ENCODE peak calls at places on chromosomes 12 and 14, in ten cellular contexts. One of them, this sample, is unnamed.

GRCh38 chr14:90999299-90999698 is 61.1 kb downstream of the RPS6KA5 start:
- DNase-seq in fibroblast of mammary gland: no peak
- DNase-seq in mucosa of descending colon: no peak
- DNase-seq in heart right ventricle: no peak
- DNase-seq in endothelial cell: no peak
- DNase-seq in progenitor cell of endocrine pancreas: no peak
- DNase-seq in cardiac muscle cell: no peak
- DNase-seq in suprapubic skin: no peak
- DNase-seq in A549: no peak
- DNase-seq in AG10803: no peak
- DNase-seq in this sample: no peak

GRCh38 chr14:99524804-99525698 is 43.8 kb downstream of the CCNK start:
- DNase-seq in fibroblast of mammary gland: peak; percentile 48
- DNase-seq in mucosa of descending colon: peak; percentile 47
- DNase-seq in heart right ventricle: no peak
- DNase-seq in endothelial cell: no peak
- DNase-seq in progenitor cell of endocrine pancreas: no peak
- DNase-seq in cardiac muscle cell: peak; percentile 43
- DNase-seq in suprapubic skin: no peak
- DNase-seq in A549: peak; percentile 64
- DNase-seq in AG10803: peak; percentile 48
- DNase-seq in this sample: no peak

GRCh38 chr14:23052182-23052623 is 5.1 kb downstream of the CDH24 start:
- DNase-seq in fibroblast of mammary gland: no peak
- DNase-seq in mucosa of descending colon: no peak
- DNase-seq in heart right ventricle: no peak
- DNase-seq in endothelial cell: no peak
- DNase-seq in progenitor cell of endocrine pancreas: no peak
- DNase-seq in cardiac muscle cell: no peak
- DNase-seq in suprapubic skin: no peak
- DNase-seq in A549: no peak
- DNase-seq in AG10803: no peak
- DNase-seq in this sample: no peak

GRCh38 chr12:6062427-6063378 is 61.8 kb downstream of the VWF start:
- DNase-seq in fibroblast of mammary gland: peak; percentile 44
- DNase-seq in mucosa of descending colon: peak; percentile 69
- DNase-seq in heart right ventricle: no peak
- DNase-seq in endothelial cell: peak; percentile 68
- DNase-seq in progenitor cell of endocrine pancreas: peak; percentile 61
- DNase-seq in cardiac muscle cell: peak; percentile 58
- DNase-seq in suprapubic skin: no peak
- DNase-seq in A549: peak; percentile 77
- DNase-seq in AG10803: peak; percentile 46
- DNase-seq in this sample: no peak

GRCh38 chr14:88323520-88324199 is 591 bp upstream of the KCNK10 start:
- DNase-seq in fibroblast of mammary gland: peak; percentile 4
- DNase-seq in mucosa of descending colon: no peak
- DNase-seq in heart right ventricle: peak; percentile 11
- DNase-seq in endothelial cell: peak; percentile 58
- DNase-seq in progenitor cell of endocrine pancreas: peak; percentile 41
- DNase-seq in cardiac muscle cell: peak; percentile 31
- DNase-seq in suprapubic skin: no peak
- DNase-seq in A549: no peak
- DNase-seq in AG10803: peak; percentile 3
- DNase-seq in this sample: peak; percentile 57

GRCh38 chr12:52364901-52365489 is 2.3 kb downstream of the KRT85 start:
- DNase-seq in fibroblast of mammary gland: no peak
- DNase-seq in mucosa of descending colon: no peak
- DNase-seq in heart right ventricle: no peak
- DNase-seq in endothelial cell: no peak
- DNase-seq in progenitor cell of endocrine pancreas: no peak
- DNase-seq in cardiac muscle cell: no peak
- DNase-seq in suprapubic skin: no peak
- DNase-seq in A549: no peak
- DNase-seq in AG10803: no peak
- DNase-seq in this sample: no peak

GRCh38 chr14:89625208-89625987 is 208.4 kb upstream of the FOXN3 start:
- DNase-seq in fibroblast of mammary gland: no peak
- DNase-seq in mucosa of descending colon: no peak
- DNase-seq in heart right ventricle: peak; percentile 46
- DNase-seq in endothelial cell: no peak
- DNase-seq in progenitor cell of endocrine pancreas: no peak
- DNase-seq in cardiac muscle cell: peak; percentile 75
- DNase-seq in suprapubic skin: no peak
- DNase-seq in A549: no peak
- DNase-seq in AG10803: no peak
- DNase-seq in this sample: peak; percentile 69

GRCh38 chr12:75628916-75629315 is 117.5 kb upstream of the KRR1 start:
- DNase-seq in fibroblast of mammary gland: no peak
- DNase-seq in mucosa of descending colon: no peak
- DNase-seq in heart right ventricle: no peak
- DNase-seq in endothelial cell: no peak
- DNase-seq in progenitor cell of endocrine pancreas: no peak
- DNase-seq in cardiac muscle cell: no peak
- DNase-seq in suprapubic skin: no peak
- DNase-seq in A549: no peak
- DNase-seq in AG10803: no peak
- DNase-seq in this sample: no peak

GRCh38 chr12:53219956-53220856 is 11.8 kb downstream of the RARG start:
- DNase-seq in fibroblast of mammary gland: peak; percentile 80
- DNase-seq in mucosa of descending colon: peak; percentile 86
- DNase-seq in heart right ventricle: peak; percentile 75
- DNase-seq in endothelial cell: no peak
- DNase-seq in progenitor cell of endocrine pancreas: no peak
- DNase-seq in cardiac muscle cell: peak; percentile 84
- DNase-seq in suprapubic skin: no peak
- DNase-seq in A549: peak; percentile 79
- DNase-seq in AG10803: peak; percentile 63
- DNase-seq in this sample: no peak

GRCh38 chr12:101670007-101670671 is 27.3 kb upstream of the CHPT1 start:
- DNase-seq in fibroblast of mammary gland: peak; percentile 66
- DNase-seq in mucosa of descending colon: peak; percentile 67
- DNase-seq in heart right ventricle: no peak
- DNase-seq in endothelial cell: peak; percentile 42
- DNase-seq in progenitor cell of endocrine pancreas: no peak
- DNase-seq in cardiac muscle cell: peak; percentile 77
- DNase-seq in suprapubic skin: no peak
- DNase-seq in A549: peak; percentile 44
- DNase-seq in AG10803: peak; percentile 60
- DNase-seq in this sample: no peak

GRCh38 chr14:85528882-85529585 is 910 bp upstream of the FLRT2 start:
- DNase-seq in fibroblast of mammary gland: peak; percentile 84
- DNase-seq in mucosa of descending colon: no peak
- DNase-seq in heart right ventricle: no peak
- DNase-seq in endothelial cell: no peak
- DNase-seq in progenitor cell of endocrine pancreas: no peak
- DNase-seq in cardiac muscle cell: peak; percentile 77
- DNase-seq in suprapubic skin: no peak
- DNase-seq in A549: no peak
- DNase-seq in AG10803: peak; percentile 89
- DNase-seq in this sample: no peak

GRCh38 chr12:58105225-58106119 is 164.1 kb downstream of the ATP23 start:
- DNase-seq in fibroblast of mammary gland: peak; percentile 30
- DNase-seq in mucosa of descending colon: peak; percentile 19
- DNase-seq in heart right ventricle: no peak
- DNase-seq in endothelial cell: no peak
- DNase-seq in progenitor cell of endocrine pancreas: no peak
- DNase-seq in cardiac muscle cell: peak; percentile 32
- DNase-seq in suprapubic skin: no peak
- DNase-seq in A549: peak; percentile 14
- DNase-seq in AG10803: peak; percentile 4
- DNase-seq in this sample: no peak
- TF ChIP-seq CTCF in fibroblast of mammary gland: peak; percentile 48
- TF ChIP-seq CTCF in mucosa of descending colon: no peak
- TF ChIP-seq CTCF in heart right ventricle: peak; percentile 36
- TF ChIP-seq CTCF in endothelial cell: peak; percentile 41
- TF ChIP-seq CTCF in progenitor cell of endocrine pancreas: peak; percentile 34
- TF ChIP-seq CTCF in cardiac muscle cell: peak; percentile 51
- TF ChIP-seq CTCF in suprapubic skin: no peak
- TF ChIP-seq CTCF in A549: no peak
- TF ChIP-seq CTCF in AG10803: peak; percentile 38
- TF ChIP-seq CTCF in this sample: no peak

DNA sequence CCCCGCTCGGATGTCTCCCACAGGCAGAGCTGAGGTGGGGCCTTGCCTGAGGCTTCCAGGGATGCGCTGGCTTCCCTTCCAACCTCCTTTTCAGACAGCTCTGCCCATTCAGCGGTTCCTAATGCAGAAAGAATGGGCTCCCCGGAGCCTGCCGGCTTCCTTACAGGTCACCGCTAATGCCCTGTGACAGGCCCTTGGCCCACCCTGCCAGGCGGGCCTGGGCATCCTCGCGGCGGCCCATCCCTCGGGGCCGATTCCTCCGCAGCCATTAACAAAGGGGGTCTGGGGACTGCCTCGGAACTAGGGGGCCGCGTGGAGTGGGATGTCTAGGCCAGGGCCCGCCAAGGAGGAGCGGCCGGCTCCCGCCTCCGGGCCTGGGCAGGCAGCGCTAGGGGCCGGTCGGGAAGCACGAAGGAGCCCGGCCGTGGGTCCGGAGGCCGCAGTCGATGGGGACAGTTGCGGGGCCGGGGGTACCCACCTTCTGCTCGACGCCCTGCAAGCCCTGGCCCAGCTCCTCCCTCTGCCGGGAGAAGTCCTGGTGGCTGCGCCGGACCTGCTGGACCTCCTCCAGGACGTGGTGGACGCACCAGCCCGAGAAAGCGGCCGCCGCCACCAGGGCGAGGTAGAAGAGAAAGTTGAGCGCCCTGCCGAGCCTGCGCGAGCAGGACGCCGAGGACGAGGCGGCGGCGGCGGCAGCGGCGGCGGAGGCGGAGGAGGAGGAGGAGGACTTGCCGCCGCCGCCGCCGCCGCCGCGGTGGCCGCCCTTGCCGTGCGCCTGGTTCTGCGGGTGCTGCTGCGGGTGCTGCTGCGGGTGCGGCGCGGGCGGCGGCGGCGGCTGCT is 709 bp downstream of the CKAP4 start:
- DNase-seq in fibroblast of mammary gland: peak; percentile 56
- DNase-seq in mucosa of descending colon: peak; percentile 58
- DNase-seq in heart right ventricle: peak; percentile 80
- DNase-seq in endothelial cell: peak; percentile 64
- DNase-seq in progenitor cell of endocrine pancreas: peak; percentile 51
- DNase-seq in cardiac muscle cell: peak; percentile 78
- DNase-seq in suprapubic skin: peak; percentile 90
- DNase-seq in A549: peak; percentile 67
- DNase-seq in AG10803: peak; percentile 76
- DNase-seq in this sample: peak; percentile 51
- TF ChIP-seq CTCF in fibroblast of mammary gland: no peak
- TF ChIP-seq CTCF in mucosa of descending colon: no peak
- TF ChIP-seq CTCF in heart right ventricle: peak; percentile 20
- TF ChIP-seq CTCF in endothelial cell: no peak
- TF ChIP-seq CTCF in progenitor cell of endocrine pancreas: peak; percentile 7
- TF ChIP-seq CTCF in cardiac muscle cell: no peak
- TF ChIP-seq CTCF in suprapubic skin: no peak
- TF ChIP-seq CTCF in A549: no peak
- TF ChIP-seq CTCF in AG10803: no peak
- TF ChIP-seq CTCF in this sample: no peak

DNA sequence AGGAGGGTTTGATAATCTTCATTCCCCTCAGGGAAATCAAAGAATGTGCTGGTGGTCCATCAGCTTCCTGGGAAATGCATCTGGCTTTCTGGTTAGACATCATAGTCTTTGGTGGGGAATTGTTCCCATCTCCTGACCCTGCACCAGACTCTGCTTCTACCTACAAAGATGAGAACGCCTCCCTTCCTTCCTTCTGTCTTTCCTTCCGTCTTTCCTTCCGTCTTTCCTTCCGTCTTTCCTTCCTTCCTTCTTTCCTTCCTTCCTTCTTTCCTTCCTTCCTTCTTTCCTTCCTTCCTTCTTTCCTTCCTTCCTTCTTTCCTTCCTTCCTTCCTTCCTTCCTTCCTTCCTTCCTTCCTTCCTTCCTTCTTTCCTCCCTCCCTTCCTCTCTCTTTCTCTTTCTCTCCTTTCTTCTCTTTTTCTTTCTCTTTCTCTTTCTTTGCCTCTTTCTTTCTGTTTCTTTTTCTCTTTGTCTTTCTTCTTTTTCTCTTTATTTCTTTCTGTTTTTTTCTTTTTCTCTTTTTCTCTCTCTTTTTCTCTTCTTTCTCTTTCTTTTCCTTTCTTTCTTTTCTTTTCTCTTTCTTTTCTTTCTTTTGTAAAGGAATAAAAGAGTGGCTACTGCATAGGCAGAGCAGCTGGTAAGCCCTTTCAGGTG is 189.0 kb upstream of the ARHGAP5 start:
- DNase-seq in fibroblast of mammary gland: no peak
- DNase-seq in mucosa of descending colon: no peak
- DNase-seq in heart right ventricle: no peak
- DNase-seq in endothelial cell: no peak
- DNase-seq in progenitor cell of endocrine pancreas: no peak
- DNase-seq in cardiac muscle cell: no peak
- DNase-seq in suprapubic skin: no peak
- DNase-seq in A549: no peak
- DNase-seq in AG10803: no peak
- DNase-seq in this sample: no peak
- TF ChIP-seq CTCF in fibroblast of mammary gland: no peak
- TF ChIP-seq CTCF in mucosa of descending colon: no peak
- TF ChIP-seq CTCF in heart right ventricle: no peak
- TF ChIP-seq CTCF in endothelial cell: no peak
- TF ChIP-seq CTCF in progenitor cell of endocrine pancreas: no peak
- TF ChIP-seq CTCF in cardiac muscle cell: no peak
- TF ChIP-seq CTCF in suprapubic skin: no peak
- TF ChIP-seq CTCF in A549: no peak
- TF ChIP-seq CTCF in AG10803: no peak
- TF ChIP-seq CTCF in this sample: no peak

GRCh38 chr12:51265024-51265423 is 5.2 kb downstream of the SMAGP start:
- DNase-seq in fibroblast of mammary gland: no peak
- DNase-seq in mucosa of descending colon: no peak
- DNase-seq in heart right ventricle: no peak
- DNase-seq in endothelial cell: no peak
- DNase-seq in progenitor cell of endocrine pancreas: no peak
- DNase-seq in cardiac muscle cell: no peak
- DNase-seq in suprapubic skin: no peak
- DNase-seq in A549: no peak
- DNase-seq in AG10803: no peak
- DNase-seq in this sample: no peak

GRCh38 chr12:51264297-51264696 is 5.9 kb downstream of the SMAGP start:
- DNase-seq in fibroblast of mammary gland: no peak
- DNase-seq in mucosa of descending colon: no peak
- DNase-seq in heart right ventricle: no peak
- DNase-seq in endothelial cell: no peak
- DNase-seq in progenitor cell of endocrine pancreas: no peak
- DNase-seq in cardiac muscle cell: no peak
- DNase-seq in suprapubic skin: no peak
- DNase-seq in A549: no peak
- DNase-seq in AG10803: no peak
- DNase-seq in this sample: no peak

GRCh38 chr12:51263341-51263740 is 6.9 kb downstream of the SMAGP start:
- DNase-seq in fibroblast of mammary gland: no peak
- DNase-seq in mucosa of descending colon: no peak
- DNase-seq in heart right ventricle: no peak
- DNase-seq in endothelial cell: no peak
- DNase-seq in progenitor cell of endocrine pancreas: no peak
- DNase-seq in cardiac muscle cell: no peak
- DNase-seq in suprapubic skin: no peak
- DNase-seq in A549: no peak
- DNase-seq in AG10803: no peak
- DNase-seq in this sample: no peak

DNA sequence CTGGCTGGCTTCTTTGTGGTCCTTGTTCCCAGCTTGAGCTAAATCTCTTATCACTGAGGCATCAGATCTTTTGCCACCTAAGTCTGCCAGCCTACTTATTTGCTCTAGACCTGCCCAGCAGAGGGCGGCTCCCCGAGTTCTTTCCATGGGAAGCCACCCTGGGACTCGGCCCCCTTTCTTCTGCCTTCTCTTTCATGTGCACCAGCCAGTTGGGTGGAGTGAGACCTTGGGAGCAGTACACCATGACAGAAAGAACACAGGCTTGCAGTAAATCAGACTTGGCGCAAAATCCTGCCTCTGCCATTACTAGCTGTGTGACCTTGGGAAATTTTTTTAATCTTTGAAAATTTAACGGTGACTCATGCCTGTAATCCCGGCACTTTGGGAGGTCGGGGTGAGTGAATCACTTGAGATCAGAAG is 7.4 kb downstream of the SMAGP start:
- DNase-seq in fibroblast of mammary gland: peak; percentile 66
- DNase-seq in mucosa of descending colon: peak; percentile 87
- DNase-seq in heart right ventricle: no peak
- DNase-seq in endothelial cell: peak; percentile 45
- DNase-seq in progenitor cell of endocrine pancreas: no peak
- DNase-seq in cardiac muscle cell: peak; percentile 58
- DNase-seq in suprapubic skin: no peak
- DNase-seq in A549: peak; percentile 46
- DNase-seq in AG10803: peak; percentile 51
- DNase-seq in this sample: no peak
- TF ChIP-seq CTCF in fibroblast of mammary gland: peak; percentile 38
- TF ChIP-seq CTCF in mucosa of descending colon: no peak
- TF ChIP-seq CTCF in heart right ventricle: peak; percentile 27
- TF ChIP-seq CTCF in endothelial cell: peak; percentile 33
- TF ChIP-seq CTCF in progenitor cell of endocrine pancreas: peak; percentile 18
- TF ChIP-seq CTCF in cardiac muscle cell: peak; percentile 32
- TF ChIP-seq CTCF in suprapubic skin: peak; percentile 26
- TF ChIP-seq CTCF in A549: peak; percentile 66
- TF ChIP-seq CTCF in AG10803: peak; percentile 43
- TF ChIP-seq CTCF in this sample: no peak